ENCODE peak calls at places on chromosome 9, in six cellular contexts. O, W, I, M, E and P are unnamed samples.
A peak's percentile ranks its signal among the peaks of the same experiment; 100 is the strongest.

GRCh38 chr9:130199605-130200004 is 27.4 kb downstream of the NCS1 start:
- DNase-seq in O (peak; percentile 87), W (peak; percentile 45), I (no peak), M (no peak), E (no peak), P (peak; percentile 39)

GRCh38 chr9:95031711-95032461 is 285.6 kb downstream of the FANCC start:
- DNase-seq in O (no peak), W (no peak), I (no peak), M (no peak), E (no peak), P (no peak)

GRCh38 chr9:85182381-85182780 is 512.9 kb downstream of the NTRK2 start:
- DNase-seq in O (peak; percentile 51), W (peak; percentile 38), I (no peak), M (no peak), E (no peak), P (no peak)

GRCh38 chr9:119366909-119367690 is 2.1 kb downstream of the BRINP1 start:
- DNase-seq in O (peak; percentile 18), W (no peak), I (no peak), M (peak; percentile 42), E (no peak), P (no peak)

GRCh38 chr9:127209220-127209619 is 55.4 kb upstream of the GARNL3 start:
- DNase-seq in O (no peak), W (no peak), I (no peak), M (peak; percentile 17), E (no peak), P (no peak)

GRCh38 chr9:28883209-28883608 is 1309.9 kb upstream of the C9orf72 start:
- DNase-seq in O (no peak), W (no peak), I (no peak), M (no peak), E (no peak), P (no peak)

GRCh38 chr9:19493174-19493811 is 84.5 kb downstream of the ACER2 start:
- DNase-seq in O (peak; percentile 59), W (peak; percentile 93), I (peak; percentile 79), M (peak; percentile 81), E (peak; percentile 28), P (peak; percentile 25)

GRCh38 chr9:92151691-92152393 is 36.6 kb upstream of the SPTLC1 start:
- DNase-seq in O (peak; percentile 78), W (peak; percentile 68), I (no peak), M (no peak), E (peak; percentile 74), P (no peak)

GRCh38 chr9:89899476-89900047 is 294.8 kb downstream of the GADD45G start:
- DNase-seq in O (no peak), W (no peak), I (no peak), M (no peak), E (no peak), P (no peak)

GRCh38 chr9:12916037-12916436 is 141.2 kb downstream of the LURAP1L start:
- DNase-seq in O (no peak), W (peak; percentile 69), I (no peak), M (no peak), E (no peak), P (no peak)

GRCh38 chr9:35603506-35603985 is 1.5 kb upstream of the TESK1 start:
- DNase-seq in O (peak; percentile 61), W (peak; percentile 91), I (peak; percentile 88), M (peak; percentile 46), E (peak; percentile 88), P (no peak)

GRCh38 chr9:90895786-90896185 is 94.2 kb downstream of the SYK start:
- DNase-seq in O (no peak), W (no peak), I (no peak), M (no peak), E (no peak), P (no peak)

GRCh38 chr9:131709741-131710499 is 30.0 kb downstream of the RAPGEF1 start:
- DNase-seq in O (peak; percentile 45), W (peak; percentile 59), I (no peak), M (no peak), E (no peak), P (no peak)

GRCh38 chr9:92159058-92159457 is 43.8 kb upstream of the SPTLC1 start:
- DNase-seq in O (no peak), W (no peak), I (peak; percentile 43), M (no peak), E (no peak), P (no peak)

GRCh38 chr9:20684865-20685696 is 1.0 kb downstream of the FOCAD start:
- DNase-seq in O (peak; percentile 82), W (peak; percentile 81), I (no peak), M (no peak), E (no peak), P (no peak)

GRCh38 chr9:36485647-36486453 is 85.8 kb upstream of the RNF38 start:
- DNase-seq in O (peak; percentile 35), W (peak; percentile 27), I (peak; percentile 73), M (no peak), E (peak; percentile 17), P (no peak)

GRCh38 chr9:101115062-101115461 is 86.5 kb downstream of the PLPPR1 start:
- DNase-seq in O (no peak), W (no peak), I (no peak), M (no peak), E (no peak), P (no peak)

GRCh38 chr9:130024597-130024994 is 18.4 kb downstream of the FNBP1 start:
- DNase-seq in O (peak; percentile 74), W (no peak), I (no peak), M (no peak), E (no peak), P (no peak)

GRCh38 chr9:22238809-22239684 is 207.6 kb upstream of the DMRTA1 start:
- DNase-seq in O (peak; percentile 62), W (peak; percentile 75), I (no peak), M (no peak), E (no peak), P (no peak)

GRCh38 chr9:3181049-3181953 is 337.4 kb upstream of the PUM3 start:
- DNase-seq in O (peak; percentile 80), W (no peak), I (no peak), M (peak; percentile 60), E (no peak), P (no peak)

GRCh38 chr9:2833096-2833495 is 10.8 kb downstream of the PUM3 start:
- DNase-seq in O (no peak), W (peak; percentile 41), I (no peak), M (no peak), E (no peak), P (no peak)

GRCh38 chr9:37565661-37566618 is 10.2 kb downstream of the FBXO10 start:
- DNase-seq in O (no peak), W (no peak), I (no peak), M (no peak), E (no peak), P (no peak)
- H3K4me3 ChIP-seq in O (no peak overlapping the region), W (no peak overlapping the region), I (no peak overlapping the region), M (no peak overlapping the region), E (no peak overlapping the region), P (no peak overlapping the region)

GRCh38 chr9:18012170-18012569 is 433.3 kb downstream of the SH3GL2 start:
- DNase-seq in O (no peak), W (no peak), I (no peak), M (no peak), E (no peak), P (no peak)

GRCh38 chr9:18002718-18003438 is 424.0 kb downstream of the SH3GL2 start:
- DNase-seq in O (no peak), W (no peak), I (no peak), M (no peak), E (no peak), P (no peak)

GRCh38 chr9:18009902-18010301 is 431.0 kb downstream of the SH3GL2 start:
- DNase-seq in O (no peak), W (no peak), I (no peak), M (no peak), E (no peak), P (no peak)

GRCh38 chr9:18010492-18010891 is 431.6 kb downstream of the SH3GL2 start:
- DNase-seq in O (no peak), W (no peak), I (no peak), M (no peak), E (no peak), P (no peak)

DNA sequence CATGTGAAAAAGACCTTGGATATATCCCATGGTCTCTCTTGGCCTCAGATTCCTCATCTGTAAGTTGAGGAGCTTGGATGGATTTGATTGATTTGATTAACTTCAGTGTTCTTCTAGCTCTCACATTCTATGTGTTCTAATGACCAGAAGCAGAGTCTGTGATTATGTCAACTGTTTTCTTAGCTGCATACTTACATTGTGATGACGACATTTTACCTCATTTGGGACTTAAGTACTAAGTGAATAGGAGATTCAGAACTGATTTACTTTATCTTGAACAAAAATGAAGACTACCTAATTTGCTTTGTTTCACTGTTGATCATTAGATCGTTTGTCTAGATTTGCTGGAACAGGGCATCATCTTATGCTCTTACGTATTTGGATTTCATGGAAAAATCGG is 427.7 kb downstream of the SH3GL2 start:
- DNase-seq in O (no peak), W (no peak), I (no peak), M (no peak), E (no peak), P (no peak)
- TF ChIP-seq CTCF in O (no peak), W (no peak), I (no peak), M (no peak), E (no peak), P (no peak)

GRCh38 chr9:117720555-117720954 is 16.4 kb downstream of the TLR4 start:
- DNase-seq in O (no peak), W (peak; percentile 53), I (no peak), M (no peak), E (no peak), P (no peak)
- H3K4me3 ChIP-seq in O (no peak overlapping the region), W (no peak overlapping the region), I (no peak overlapping the region), M (no peak overlapping the region), E (no peak overlapping the region), P (no peak overlapping the region)

DNA sequence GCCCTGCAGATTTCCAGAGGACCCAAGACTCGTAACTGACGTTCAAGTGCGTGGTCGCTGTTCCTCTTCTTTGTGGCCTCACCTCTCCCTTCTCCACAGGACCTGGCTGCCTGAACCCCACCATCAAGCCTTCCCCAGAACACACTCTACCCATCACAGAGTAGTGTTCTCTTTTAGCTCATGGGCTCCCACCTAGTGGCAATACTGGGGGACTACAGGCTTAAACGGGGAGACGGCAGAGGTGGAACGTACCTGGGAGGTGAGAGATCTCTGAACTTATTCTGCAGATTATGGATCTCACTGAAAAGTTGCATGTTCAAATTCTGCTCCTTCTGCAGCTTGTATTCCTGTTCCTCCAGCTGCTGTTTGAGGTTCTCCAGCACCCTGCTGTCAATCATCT is 140.8 kb downstream of the CDK5RAP2 start:
- DNase-seq in O (peak; percentile 48), W (peak; percentile 33), I (no peak), M (no peak), E (no peak), P (no peak)
- TF ChIP-seq CTCF in O (peak; percentile 58), W (peak; percentile 70), I (no peak), M (peak; percentile 29), E (no peak), P (peak; percentile 65)

GRCh38 chr9:5449521-5450359 is 602 bp upstream of the CD274 start:
- DNase-seq in O (peak; percentile 75), W (no peak), I (no peak), M (no peak), E (no peak), P (no peak)
- H3K4me3 ChIP-seq in O (peak overlapping the region; percentile 64), W (peak overlapping the region; percentile 65), I (peak overlapping the region; percentile 70), M (peak overlapping the region; percentile 77), E (peak overlapping the region; percentile 50), P (peak overlapping the region; percentile 45)